ENCODE peak calls at places on chromosomes 7 and 10, in ten cellular contexts. One of them, this sample, is unnamed.

GRCh38 chr10:121313119-121313858 is 285.0 kb downstream of the FGFR2 start:
- DNase-seq in WERI-Rb-1: peak; percentile 22
- DNase-seq in T-helper 22 cell: no peak
- DNase-seq in KBM-7: no peak
- DNase-seq in psoas muscle: no peak
- DNase-seq in endothelial cell: no peak
- DNase-seq in BE2C: no peak
- DNase-seq in lower leg skin: peak; percentile 86
- DNase-seq in CD8-positive, alpha-beta T cell: no peak
- DNase-seq in T-helper 17 cell: no peak
- DNase-seq in this sample: no peak

GRCh38 chr7:157601530-157601929 is 264.7 kb downstream of the DNAJB6 start:
- DNase-seq in CD8-positive, alpha-beta T cell: no peak
- DNase-seq in lower leg skin: no peak
- DNase-seq in BE2C: no peak
- DNase-seq in T-helper 22 cell: no peak
- DNase-seq in endothelial cell: no peak
- DNase-seq in KBM-7: no peak
- DNase-seq in WERI-Rb-1: no peak
- DNase-seq in T-helper 17 cell: no peak
- DNase-seq in psoas muscle: no peak
- DNase-seq in this sample: no peak

GRCh38 chr10:4262870-4263269 is 477.9 kb upstream of the KLF6 start:
- DNase-seq in lower leg skin: no peak
- DNase-seq in WERI-Rb-1: no peak
- DNase-seq in T-helper 17 cell: no peak
- DNase-seq in endothelial cell: no peak
- DNase-seq in CD8-positive, alpha-beta T cell: no peak
- DNase-seq in psoas muscle: no peak
- DNase-seq in T-helper 22 cell: no peak
- DNase-seq in KBM-7: no peak
- DNase-seq in BE2C: no peak
- DNase-seq in this sample: no peak

GRCh38 chr10:117710181-117710798 is 167.7 kb downstream of the EMX2 start:
- DNase-seq in BE2C: no peak
- DNase-seq in CD8-positive, alpha-beta T cell: no peak
- DNase-seq in KBM-7: no peak
- DNase-seq in endothelial cell: no peak
- DNase-seq in WERI-Rb-1: peak; percentile 16
- DNase-seq in psoas muscle: no peak
- DNase-seq in lower leg skin: no peak
- DNase-seq in T-helper 17 cell: no peak
- DNase-seq in T-helper 22 cell: no peak
- DNase-seq in this sample: no peak

GRCh38 chr7:77696643-77697534 is 630 bp downstream of the RSBN1L start:
- DNase-seq in psoas muscle: peak; percentile 58
- DNase-seq in KBM-7: peak; percentile 67
- DNase-seq in BE2C: peak; percentile 65
- DNase-seq in T-helper 22 cell: peak; percentile 39
- DNase-seq in endothelial cell: peak; percentile 58
- DNase-seq in WERI-Rb-1: peak; percentile 75
- DNase-seq in T-helper 17 cell: peak; percentile 32
- DNase-seq in lower leg skin: peak; percentile 91
- DNase-seq in CD8-positive, alpha-beta T cell: peak; percentile 61
- DNase-seq in this sample: peak; percentile 54

GRCh38 chr10:988667-989545 is 672 bp downstream of the GTPBP4 start:
- DNase-seq in lower leg skin: peak; percentile 81
- DNase-seq in BE2C: no peak
- DNase-seq in T-helper 17 cell: no peak
- DNase-seq in psoas muscle: no peak
- DNase-seq in T-helper 22 cell: no peak
- DNase-seq in WERI-Rb-1: no peak
- DNase-seq in endothelial cell: no peak
- DNase-seq in CD8-positive, alpha-beta T cell: no peak
- DNase-seq in KBM-7: no peak
- DNase-seq in this sample: peak; percentile 30

GRCh38 chr7:47783456-47784240 is 164.6 kb downstream of the PKD1L1 start:
- DNase-seq in T-helper 17 cell: no peak
- DNase-seq in WERI-Rb-1: no peak
- DNase-seq in lower leg skin: no peak
- DNase-seq in BE2C: no peak
- DNase-seq in T-helper 22 cell: no peak
- DNase-seq in CD8-positive, alpha-beta T cell: no peak
- DNase-seq in KBM-7: no peak
- DNase-seq in psoas muscle: no peak
- DNase-seq in endothelial cell: no peak
- DNase-seq in this sample: no peak

GRCh38 chr7:41809487-41810257 is 106.8 kb upstream of the INHBA start:
- DNase-seq in T-helper 22 cell: no peak
- DNase-seq in lower leg skin: no peak
- DNase-seq in BE2C: no peak
- DNase-seq in endothelial cell: no peak
- DNase-seq in T-helper 17 cell: no peak
- DNase-seq in CD8-positive, alpha-beta T cell: no peak
- DNase-seq in KBM-7: peak; percentile 51
- DNase-seq in WERI-Rb-1: no peak
- DNase-seq in psoas muscle: no peak
- DNase-seq in this sample: no peak

GRCh38 chr7:69412331-69413146 is 185.7 kb upstream of the AUTS2 start:
- DNase-seq in T-helper 22 cell: no peak
- DNase-seq in BE2C: peak; percentile 73
- DNase-seq in psoas muscle: peak; percentile 50
- DNase-seq in CD8-positive, alpha-beta T cell: peak; percentile 10
- DNase-seq in lower leg skin: no peak
- DNase-seq in T-helper 17 cell: no peak
- DNase-seq in WERI-Rb-1: no peak
- DNase-seq in KBM-7: no peak
- DNase-seq in endothelial cell: no peak
- DNase-seq in this sample: no peak

GRCh38 chr10:4205113-4205512 is 420.1 kb upstream of the KLF6 start:
- DNase-seq in KBM-7: no peak
- DNase-seq in BE2C: no peak
- DNase-seq in CD8-positive, alpha-beta T cell: no peak
- DNase-seq in T-helper 22 cell: no peak
- DNase-seq in WERI-Rb-1: no peak
- DNase-seq in psoas muscle: no peak
- DNase-seq in lower leg skin: no peak
- DNase-seq in T-helper 17 cell: no peak
- DNase-seq in endothelial cell: no peak
- DNase-seq in this sample: no peak

GRCh38 chr7:102996957-102997356 is 77.6 kb downstream of the FBXL13 start:
- DNase-seq in KBM-7: no peak
- DNase-seq in BE2C: no peak
- DNase-seq in T-helper 22 cell: no peak
- DNase-seq in T-helper 17 cell: no peak
- DNase-seq in CD8-positive, alpha-beta T cell: no peak
- DNase-seq in endothelial cell: no peak
- DNase-seq in lower leg skin: no peak
- DNase-seq in psoas muscle: no peak
- DNase-seq in WERI-Rb-1: no peak
- DNase-seq in this sample: no peak

GRCh38 chr7:106462365-106462859 is 177.6 kb upstream of the NAMPT start:
- DNase-seq in KBM-7: peak; percentile 86
- DNase-seq in BE2C: no peak
- DNase-seq in endothelial cell: no peak
- DNase-seq in CD8-positive, alpha-beta T cell: no peak
- DNase-seq in T-helper 17 cell: no peak
- DNase-seq in WERI-Rb-1: no peak
- DNase-seq in T-helper 22 cell: no peak
- DNase-seq in lower leg skin: no peak
- DNase-seq in psoas muscle: no peak
- DNase-seq in this sample: no peak

GRCh38 chr7:824106-824505 is 8.2 kb upstream of the SUN1 start:
- DNase-seq in CD8-positive, alpha-beta T cell: no peak
- DNase-seq in lower leg skin: no peak
- DNase-seq in BE2C: no peak
- DNase-seq in endothelial cell: no peak
- DNase-seq in psoas muscle: no peak
- DNase-seq in KBM-7: no peak
- DNase-seq in T-helper 17 cell: no peak
- DNase-seq in WERI-Rb-1: no peak
- DNase-seq in T-helper 22 cell: no peak
- DNase-seq in this sample: no peak

GRCh38 chr10:69421611-69422308 is 5.0 kb upstream of the TACR2 start:
- DNase-seq in endothelial cell: no peak
- DNase-seq in lower leg skin: peak; percentile 85
- DNase-seq in T-helper 22 cell: no peak
- DNase-seq in BE2C: no peak
- DNase-seq in WERI-Rb-1: no peak
- DNase-seq in psoas muscle: peak; percentile 85
- DNase-seq in KBM-7: peak; percentile 53
- DNase-seq in T-helper 17 cell: no peak
- DNase-seq in CD8-positive, alpha-beta T cell: no peak
- DNase-seq in this sample: no peak

GRCh38 chr7:33743594-33743993 is 161.7 kb upstream of the BMPER start:
- DNase-seq in endothelial cell: no peak
- DNase-seq in T-helper 17 cell: no peak
- DNase-seq in BE2C: no peak
- DNase-seq in KBM-7: no peak
- DNase-seq in T-helper 22 cell: no peak
- DNase-seq in lower leg skin: no peak
- DNase-seq in psoas muscle: no peak
- DNase-seq in WERI-Rb-1: no peak
- DNase-seq in CD8-positive, alpha-beta T cell: no peak
- DNase-seq in this sample: no peak

GRCh38 chr10:23914641-23915040 is 294.3 kb upstream of the KIAA1217 start:
- DNase-seq in T-helper 22 cell: no peak
- DNase-seq in WERI-Rb-1: no peak
- DNase-seq in T-helper 17 cell: no peak
- DNase-seq in KBM-7: no peak
- DNase-seq in CD8-positive, alpha-beta T cell: no peak
- DNase-seq in psoas muscle: no peak
- DNase-seq in BE2C: no peak
- DNase-seq in endothelial cell: no peak
- DNase-seq in lower leg skin: no peak
- DNase-seq in this sample: no peak

GRCh38 chr7:151794508-151795167 is 82.3 kb downstream of the PRKAG2 start:
- DNase-seq in lower leg skin: no peak
- DNase-seq in WERI-Rb-1: peak; percentile 35
- DNase-seq in endothelial cell: no peak
- DNase-seq in CD8-positive, alpha-beta T cell: no peak
- DNase-seq in BE2C: no peak
- DNase-seq in psoas muscle: no peak
- DNase-seq in KBM-7: no peak
- DNase-seq in T-helper 17 cell: no peak
- DNase-seq in T-helper 22 cell: no peak
- DNase-seq in this sample: no peak

GRCh38 chr10:48934672-48935071 is 5.0 kb downstream of the LRRC18 start:
- DNase-seq in T-helper 22 cell: no peak
- DNase-seq in BE2C: no peak
- DNase-seq in T-helper 17 cell: no peak
- DNase-seq in KBM-7: no peak
- DNase-seq in lower leg skin: no peak
- DNase-seq in psoas muscle: no peak
- DNase-seq in endothelial cell: no peak
- DNase-seq in WERI-Rb-1: no peak
- DNase-seq in CD8-positive, alpha-beta T cell: no peak
- DNase-seq in this sample: no peak

GRCh38 chr7:24877790-24878311 is 102.1 kb downstream of the OSBPL3 start:
- DNase-seq in T-helper 17 cell: no peak
- DNase-seq in lower leg skin: no peak
- DNase-seq in endothelial cell: no peak
- DNase-seq in T-helper 22 cell: peak; percentile 1
- DNase-seq in WERI-Rb-1: no peak
- DNase-seq in CD8-positive, alpha-beta T cell: no peak
- DNase-seq in psoas muscle: no peak
- DNase-seq in BE2C: no peak
- DNase-seq in KBM-7: no peak
- DNase-seq in this sample: peak; percentile 27

GRCh38 chr10:50456711-50457110 is 167.0 kb downstream of the SGMS1 start:
- DNase-seq in WERI-Rb-1: no peak
- DNase-seq in BE2C: no peak
- DNase-seq in lower leg skin: no peak
- DNase-seq in CD8-positive, alpha-beta T cell: no peak
- DNase-seq in T-helper 17 cell: no peak
- DNase-seq in endothelial cell: no peak
- DNase-seq in KBM-7: no peak
- DNase-seq in psoas muscle: no peak
- DNase-seq in T-helper 22 cell: no peak
- DNase-seq in this sample: no peak

GRCh38 chr10:97539523-97540200 is 32.9 kb upstream of the ANKRD2 start:
- DNase-seq in endothelial cell: peak; percentile 31
- DNase-seq in T-helper 22 cell: no peak
- DNase-seq in KBM-7: no peak
- DNase-seq in psoas muscle: peak; percentile 66
- DNase-seq in BE2C: no peak
- DNase-seq in WERI-Rb-1: no peak
- DNase-seq in T-helper 17 cell: no peak
- DNase-seq in CD8-positive, alpha-beta T cell: no peak
- DNase-seq in lower leg skin: no peak
- DNase-seq in this sample: no peak

GRCh38 chr7:34339061-34339526 is 318.9 kb upstream of the NPSR1 start:
- DNase-seq in psoas muscle: no peak
- DNase-seq in CD8-positive, alpha-beta T cell: no peak
- DNase-seq in T-helper 22 cell: no peak
- DNase-seq in KBM-7: no peak
- DNase-seq in WERI-Rb-1: no peak
- DNase-seq in T-helper 17 cell: no peak
- DNase-seq in endothelial cell: no peak
- DNase-seq in BE2C: no peak
- DNase-seq in lower leg skin: no peak
- DNase-seq in this sample: no peak

GRCh38 chr10:62005687-62006086 is 104.2 kb downstream of the ARID5B start:
- DNase-seq in CD8-positive, alpha-beta T cell: no peak
- DNase-seq in KBM-7: no peak
- DNase-seq in endothelial cell: no peak
- DNase-seq in T-helper 22 cell: no peak
- DNase-seq in T-helper 17 cell: no peak
- DNase-seq in BE2C: no peak
- DNase-seq in WERI-Rb-1: no peak
- DNase-seq in psoas muscle: no peak
- DNase-seq in lower leg skin: no peak
- DNase-seq in this sample: no peak

GRCh38 chr10:45373783-45374450 is at the start of gene ALOX5:
- DNase-seq in BE2C: peak; percentile 60
- DNase-seq in T-helper 22 cell: peak; percentile 28
- DNase-seq in CD8-positive, alpha-beta T cell: no peak
- DNase-seq in psoas muscle: peak; percentile 66
- DNase-seq in endothelial cell: peak; percentile 16
- DNase-seq in lower leg skin: no peak
- DNase-seq in T-helper 17 cell: peak; percentile 24
- DNase-seq in KBM-7: peak; percentile 57
- DNase-seq in WERI-Rb-1: peak; percentile 89
- DNase-seq in this sample: peak; percentile 19